ENCODE peak calls at places on chromosome 17, in seven cellular contexts. Q is endothelial cell, U is progenitor cell of endocrine pancreas, M is HFFc6, L is lower leg skin, F is astrocyte, D is GM23248. Z is an unnamed sample.

GRCh38 chr17:72119963-72120877 is 600 bp upstream of the SOX9 start:
- DNase-seq in Q (peak), U (peak), M (peak), L (no peak), F (peak), D (peak), Z (peak)

GRCh38 chr17:78234261-78234865 is 2.9 kb downstream of the TMEM235 start:
- DNase-seq in Q (no peak), U (no peak), M (no peak), L (no peak), F (no peak), D (no peak), Z (no peak)

GRCh38 chr17:46774108-46774737 is 44.3 kb downstream of the WNT3 start:
- DNase-seq in Q (no peak), U (no peak), M (no peak), L (no peak), F (no peak), D (peak), Z (no peak)

GRCh38 chr17:40611840-40612509 is 35.6 kb downstream of the SMARCE1 start:
- DNase-seq in Q (no peak), U (no peak), M (no peak), L (no peak), F (no peak), D (no peak), Z (no peak)

GRCh38 chr17:39671651-39672521 is 3.6 kb downstream of the PNMT start:
- DNase-seq in Q (peak), U (no peak), M (peak), L (no peak), F (peak), D (peak), Z (peak)

GRCh38 chr17:37888881-37889280 is 35.3 kb upstream of the TBC1D3K start:
- DNase-seq in Q (no peak), U (no peak), M (no peak), L (no peak), F (no peak), D (no peak), Z (no peak)

GRCh38 chr17:39652635-39653315 is 12.4 kb upstream of the TCAP start:
- DNase-seq in Q (no peak), U (no peak), M (no peak), L (no peak), F (no peak), D (no peak), Z (no peak)

GRCh38 chr17:68981288-68981687 is 26.1 kb upstream of the ABCA8 start:
- DNase-seq in Q (no peak), U (no peak), M (no peak), L (peak), F (peak), D (peak), Z (no peak)

GRCh38 chr17:17613708-17614114 is 22.2 kb upstream of the PEMT start:
- DNase-seq in Q (peak), U (peak), M (peak), L (peak), F (peak), D (peak), Z (peak)

GRCh38 chr17:61460796-61461585 is 8.8 kb downstream of the TBX4 start:
- DNase-seq in Q (no peak), U (no peak), M (no peak), L (no peak), F (no peak), D (no peak), Z (no peak)

GRCh38 chr17:61394630-61395408 is 4.8 kb upstream of the TBX2 start:
- DNase-seq in Q (no peak), U (no peak), M (no peak), L (no peak), F (no peak), D (no peak), Z (no peak)

GRCh38 chr17:78879679-78880186 is 23.3 kb downstream of the CEP295NL start:
- DNase-seq in Q (no peak), U (no peak), M (peak), L (peak), F (peak), D (peak), Z (peak)

GRCh38 chr17:81403671-81404534 is 8.6 kb downstream of the BAHCC1 start:
- DNase-seq in Q (no peak), U (no peak), M (no peak), L (no peak), F (no peak), D (peak), Z (no peak)

GRCh38 chr17:48729335-48730239 is 1.0 kb upstream of the HOXB13 start:
- DNase-seq in Q (no peak), U (no peak), M (no peak), L (no peak), F (no peak), D (no peak), Z (no peak)

GRCh38 chr17:82963104-82963950 is 116.1 kb upstream of the METRNL start:
- DNase-seq in Q (peak), U (peak), M (peak), L (peak), F (peak), D (peak), Z (peak)

GRCh38 chr17:29597361-29598172 is 4.6 kb downstream of the ANKRD13B start:
- DNase-seq in Q (no peak), U (no peak), M (no peak), L (no peak), F (no peak), D (no peak), Z (no peak)

GRCh38 chr17:41429667-41430066 is 5.3 kb upstream of the KRT37 start:
- DNase-seq in Q (no peak), U (no peak), M (no peak), L (no peak), F (no peak), D (peak), Z (no peak)

GRCh38 chr17:47203984-47204721 is 5.0 kb upstream of the MYL4 start:
- DNase-seq in Q (no peak), U (no peak), M (peak), L (no peak), F (peak), D (peak), Z (no peak)

GRCh38 chr17:73906896-73907600 is 262.8 kb upstream of the SDK2 start:
- DNase-seq in Q (no peak), U (no peak), M (no peak), L (no peak), F (no peak), D (no peak), Z (no peak)

GRCh38 chr17:42709561-42709960 is 27.2 kb downstream of the CNTNAP1 start:
- DNase-seq in Q (no peak), U (no peak), M (no peak), L (no peak), F (no peak), D (no peak), Z (no peak)

GRCh38 chr17:43338886-43339516 is 59.8 kb upstream of the ARL4D start:
- DNase-seq in Q (peak), U (peak), M (peak), L (no peak), F (no peak), D (peak), Z (peak)

GRCh38 chr17:35866356-35866950 is 2.2 kb downstream of the HEATR9 start:
- DNase-seq in Q (no peak), U (no peak), M (peak), L (no peak), F (peak), D (peak), Z (no peak)

GRCh38 chr17:900336-900735 is 79.2 kb downstream of the NXN start:
- DNase-seq in Q (peak), U (no peak), M (no peak), L (no peak), F (no peak), D (peak), Z (no peak)

GRCh38 chr17:5840811-5841446 is 229.2 kb upstream of the WSCD1 start:
- DNase-seq in Q (no peak), U (no peak), M (no peak), L (no peak), F (no peak), D (no peak), Z (no peak)

GRCh38 chr17:51636291-51636690 is 375.9 kb downstream of the UTP18 start:
- DNase-seq in Q (peak), U (no peak), M (no peak), L (no peak), F (no peak), D (no peak), Z (no peak)

GRCh38 chr17:78390241-78391050 is 12.0 kb downstream of the PGS1 start:
- DNase-seq in Q (peak), U (no peak), M (peak), L (no peak), F (peak), D (peak), Z (no peak)

GRCh38 chr17:65594585-65594940 is 33.1 kb upstream of the AXIN2 start:
- DNase-seq in Q (no peak), U (no peak), M (peak), L (no peak), F (peak), D (peak), Z (peak)

GRCh38 chr17:4562000-4562969 is 1.9 kb upstream of the GGT6 start:
- DNase-seq in Q (no peak), U (no peak), M (no peak), L (no peak), F (no peak), D (no peak), Z (no peak)

GRCh38 chr17:19992803-19993713 is 15.4 kb upstream of the AKAP10 start:
- DNase-seq in Q (peak), U (peak), M (peak), L (peak), F (peak), D (peak), Z (peak)

GRCh38 chr17:44115585-44116415 is 7.6 kb downstream of the HDAC5 start:
- DNase-seq in Q (peak), U (peak), M (peak), L (no peak), F (no peak), D (peak), Z (peak)

GRCh38 chr17:58575511-58575910 is 61.1 kb upstream of the MTMR4 start:
- DNase-seq in Q (no peak), U (no peak), M (peak), L (no peak), F (peak), D (peak), Z (no peak)

GRCh38 chr17:1169471-1169908 is 10.3 kb downstream of the ABR start:
- DNase-seq in Q (no peak), U (no peak), M (no peak), L (no peak), F (no peak), D (no peak), Z (peak)

Z was measured in nephron progenitor cell.